ENCODE peak calls at places on chromosomes 12 and 14, in four cellular contexts. Y is omental fat pad, V is occipital lobe, I is fibroblast of lung. P is an unnamed sample.

GRCh38 chr14:31692376-31692781 is 131.2 kb downstream of the NUBPL start:
- DNase-seq in Y (no peak), V (no peak), I (peak; percentile 39), P (no peak)

GRCh38 chr14:66495214-66496098 is 9.3 kb downstream of the CCDC196 start:
- DNase-seq in Y (no peak), V (peak; percentile 4), I (peak; percentile 69), P (peak; percentile 87)

GRCh38 chr14:98894600-98894999 is 377.4 kb downstream of the BCL11B start:
- DNase-seq in Y (no peak), V (no peak), I (no peak), P (no peak)

GRCh38 chr12:46214668-46215429 is 54.0 kb downstream of the SLC38A1 start:
- DNase-seq in Y (no peak), V (no peak), I (peak; percentile 25), P (no peak)

GRCh38 chr12:131608740-131609665 is 101.9 kb upstream of the SFSWAP start:
- DNase-seq in Y (peak; percentile 51), V (peak; percentile 67), I (peak; percentile 8), P (peak; percentile 64)

GRCh38 chr14:95516554-95517209 is at the start of gene SYNE3:
- DNase-seq in Y (no peak), V (no peak), I (no peak), P (no peak)

GRCh38 chr12:65510584-65511050 is 232.1 kb downstream of the MSRB3 start:
- DNase-seq in Y (no peak), V (no peak), I (peak; percentile 63), P (no peak)

GRCh38 chr12:32181498-32182175 is 75.0 kb downstream of the BICD1 start:
- DNase-seq in Y (no peak), V (no peak), I (no peak), P (no peak)

GRCh38 chr14:37142835-37143499 is 29.4 kb downstream of the SLC25A21 start:
- DNase-seq in Y (no peak), V (no peak), I (peak; percentile 95), P (peak; percentile 41)

GRCh38 chr14:74955229-74955999 is at the start of gene PGF:
- DNase-seq in Y (no peak), V (no peak), I (peak; percentile 25), P (peak; percentile 87)

GRCh38 chr14:81311816-81312215 is 88.3 kb downstream of the STON2 start:
- DNase-seq in Y (no peak), V (no peak), I (no peak), P (no peak)

GRCh38 chr12:98154850-98155249 is 360.5 kb upstream of the TMPO start:
- DNase-seq in Y (no peak), V (no peak), I (peak; percentile 61), P (no peak)

GRCh38 chr14:31949709-31950108 is 127.4 kb upstream of the ARHGAP5 start:
- DNase-seq in Y (no peak), V (no peak), I (no peak), P (peak; percentile 36)

GRCh38 chr12:127430401-127430800 is 836.6 kb upstream of the TMEM132C start:
- DNase-seq in Y (no peak), V (no peak), I (no peak), P (no peak)

GRCh38 chr12:62640910-62641448 is 174.4 kb downstream of the MON2 start:
- DNase-seq in Y (no peak), V (no peak), I (peak; percentile 68), P (peak; percentile 40)

GRCh38 chr12:92080390-92081285 is 65.0 kb downstream of the BTG1 start:
- DNase-seq in Y (no peak), V (no peak), I (peak; percentile 94), P (peak; percentile 64)

GRCh38 chr14:49940805-49941421 is 48.0 kb downstream of the ARF6 start:
- DNase-seq in Y (no peak), V (no peak), I (peak; percentile 71), P (no peak)

GRCh38 chr12:28536088-28536487 is 345.8 kb downstream of the CCDC91 start:
- DNase-seq in Y (no peak), V (no peak), I (peak; percentile 79), P (no peak)

GRCh38 chr12:109900752-109901580 is 892 bp downstream of the TCHP start:
- DNase-seq in Y (no peak), V (no peak), I (no peak), P (peak; percentile 29)

P was measured in HTR-8/SVneo.